ENCODE peak calls at places on chromosomes 13 and 19, in six cellular contexts. One of them, this sample, is unnamed.

GRCh38 chr13:46173656-46174055 is 8.3 kb downstream of the LCP1 start:
- DNase-seq in pons: no peak
- DNase-seq in KBM-7: peak
- DNase-seq in Daoy: no peak
- DNase-seq in hippocampal formation: no peak
- DNase-seq in NCI-H1105: no peak
- DNase-seq in this sample: no peak

GRCh38 chr19:39083599-39083982 is 577 bp upstream of the ACP7 start:
- DNase-seq in KBM-7: no peak
- DNase-seq in Daoy: no peak
- DNase-seq in hippocampal formation: no peak
- DNase-seq in NCI-H1105: no peak
- DNase-seq in pons: no peak
- DNase-seq in this sample: no peak

GRCh38 chr19:5687360-5688198 is 2.5 kb upstream of the RPL36 start:
- DNase-seq in KBM-7: no peak
- DNase-seq in hippocampal formation: no peak
- DNase-seq in NCI-H1105: no peak
- DNase-seq in pons: no peak
- DNase-seq in Daoy: no peak
- DNase-seq in this sample: no peak

GRCh38 chr19:17757125-17757524 is 5.8 kb downstream of the FCHO1 start:
- DNase-seq in pons: peak
- DNase-seq in Daoy: peak
- DNase-seq in NCI-H1105: peak
- DNase-seq in hippocampal formation: peak
- DNase-seq in KBM-7: no peak
- DNase-seq in this sample: peak

GRCh38 chr13:24180743-24181384 is 20.3 kb downstream of the SPATA13 start:
- DNase-seq in hippocampal formation: no peak
- DNase-seq in KBM-7: no peak
- DNase-seq in Daoy: no peak
- DNase-seq in NCI-H1105: no peak
- DNase-seq in pons: no peak
- DNase-seq in this sample: no peak

GRCh38 chr13:28049880-28050871 is 50.2 kb downstream of the FLT3 start:
- DNase-seq in Daoy: no peak
- DNase-seq in hippocampal formation: no peak
- DNase-seq in NCI-H1105: no peak
- DNase-seq in KBM-7: no peak
- DNase-seq in pons: no peak
- DNase-seq in this sample: no peak

GRCh38 chr13:94224670-94225069 is 254.8 kb downstream of the DCT start:
- DNase-seq in KBM-7: no peak
- DNase-seq in Daoy: no peak
- DNase-seq in NCI-H1105: no peak
- DNase-seq in hippocampal formation: no peak
- DNase-seq in pons: no peak
- DNase-seq in this sample: no peak

GRCh38 chr13:40581277-40581579 is 85.2 kb downstream of the FOXO1 start:
- DNase-seq in pons: no peak
- DNase-seq in NCI-H1105: no peak
- DNase-seq in KBM-7: no peak
- DNase-seq in Daoy: no peak
- DNase-seq in hippocampal formation: no peak
- DNase-seq in this sample: no peak

GRCh38 chr19:55229789-55230182 is 1.2 kb upstream of the TMEM86B start:
- DNase-seq in Daoy: no peak
- DNase-seq in NCI-H1105: no peak
- DNase-seq in hippocampal formation: no peak
- DNase-seq in KBM-7: no peak
- DNase-seq in pons: no peak
- DNase-seq in this sample: no peak

GRCh38 chr19:58117841-58118575 is 20.0 kb upstream of the ZSCAN18 start:
- DNase-seq in NCI-H1105: no peak
- DNase-seq in pons: no peak
- DNase-seq in Daoy: no peak
- DNase-seq in KBM-7: no peak
- DNase-seq in hippocampal formation: no peak
- DNase-seq in this sample: no peak

GRCh38 chr13:78102121-78102677 is 183.6 kb upstream of the EDNRB start:
- DNase-seq in Daoy: no peak
- DNase-seq in KBM-7: peak
- DNase-seq in NCI-H1105: no peak
- DNase-seq in hippocampal formation: no peak
- DNase-seq in pons: peak
- DNase-seq in this sample: no peak

GRCh38 chr13:113928701-113929627 is 44.9 kb downstream of the C13orf46 start:
- DNase-seq in hippocampal formation: peak
- DNase-seq in pons: peak
- DNase-seq in KBM-7: no peak
- DNase-seq in NCI-H1105: no peak
- DNase-seq in Daoy: peak
- DNase-seq in this sample: peak

GRCh38 chr13:58852076-58852475 is 1220.5 kb downstream of the PCDH17 start:
- DNase-seq in pons: no peak
- DNase-seq in hippocampal formation: no peak
- DNase-seq in NCI-H1105: no peak
- DNase-seq in KBM-7: no peak
- DNase-seq in Daoy: no peak
- DNase-seq in this sample: no peak

GRCh38 chr19:44890366-44891015 is 563 bp upstream of the TOMM40 start:
- DNase-seq in NCI-H1105: peak
- DNase-seq in hippocampal formation: peak
- DNase-seq in pons: peak
- DNase-seq in Daoy: peak
- DNase-seq in KBM-7: peak
- DNase-seq in this sample: peak

GRCh38 chr13:57784633-57785032 is 153.1 kb downstream of the PCDH17 start:
- DNase-seq in hippocampal formation: no peak
- DNase-seq in NCI-H1105: no peak
- DNase-seq in Daoy: no peak
- DNase-seq in pons: no peak
- DNase-seq in KBM-7: peak
- DNase-seq in this sample: no peak

GRCh38 chr13:80399340-80400163 is 58.6 kb upstream of the SPRY2 start:
- DNase-seq in NCI-H1105: no peak
- DNase-seq in hippocampal formation: no peak
- DNase-seq in Daoy: peak
- DNase-seq in KBM-7: peak
- DNase-seq in pons: peak
- DNase-seq in this sample: no peak

GRCh38 chr19:47002106-47002766 is 17.4 kb upstream of the NPAS1 start:
- DNase-seq in pons: no peak
- DNase-seq in Daoy: no peak
- DNase-seq in NCI-H1105: no peak
- DNase-seq in hippocampal formation: no peak
- DNase-seq in KBM-7: no peak
- DNase-seq in this sample: no peak

GRCh38 chr19:49463960-49464740 is 9.9 kb upstream of the FLT3LG start:
- DNase-seq in KBM-7: no peak
- DNase-seq in hippocampal formation: no peak
- DNase-seq in Daoy: no peak
- DNase-seq in pons: no peak
- DNase-seq in NCI-H1105: no peak
- DNase-seq in this sample: no peak

GRCh38 chr13:24671367-24672117 is 8.7 kb upstream of the ATP12A start:
- DNase-seq in pons: peak
- DNase-seq in hippocampal formation: peak
- DNase-seq in KBM-7: peak
- DNase-seq in NCI-H1105: no peak
- DNase-seq in Daoy: peak
- DNase-seq in this sample: no peak

GRCh38 chr13:43319617-43320444 is 296.4 kb downstream of the DNAJC15 start:
- DNase-seq in Daoy: no peak
- DNase-seq in hippocampal formation: no peak
- DNase-seq in pons: no peak
- DNase-seq in NCI-H1105: no peak
- DNase-seq in KBM-7: no peak
- DNase-seq in this sample: no peak

GRCh38 chr13:75458696-75459422 is 23.1 kb downstream of the TBC1D4 start:
- DNase-seq in KBM-7: no peak
- DNase-seq in Daoy: no peak
- DNase-seq in pons: no peak
- DNase-seq in NCI-H1105: peak
- DNase-seq in hippocampal formation: no peak
- DNase-seq in this sample: no peak

GRCh38 chr19:10439588-10439987 is 19.2 kb downstream of the PDE4A start:
- DNase-seq in NCI-H1105: no peak
- DNase-seq in hippocampal formation: no peak
- DNase-seq in pons: no peak
- DNase-seq in KBM-7: no peak
- DNase-seq in Daoy: no peak
- DNase-seq in this sample: no peak

GRCh38 chr19:40458597-40458974 is 7.0 kb downstream of the BLVRB start:
- DNase-seq in pons: no peak
- DNase-seq in NCI-H1105: no peak
- DNase-seq in hippocampal formation: no peak
- DNase-seq in Daoy: no peak
- DNase-seq in KBM-7: no peak
- DNase-seq in this sample: no peak

GRCh38 chr13:40452741-40453665 is 213.4 kb downstream of the FOXO1 start:
- DNase-seq in pons: no peak
- DNase-seq in hippocampal formation: no peak
- DNase-seq in NCI-H1105: no peak
- DNase-seq in KBM-7: no peak
- DNase-seq in Daoy: peak
- DNase-seq in this sample: no peak

GRCh38 chr19:39470724-39471339 is 9.8 kb upstream of the TIMM50 start:
- DNase-seq in pons: no peak
- DNase-seq in Daoy: no peak
- DNase-seq in NCI-H1105: no peak
- DNase-seq in hippocampal formation: no peak
- DNase-seq in KBM-7: no peak
- DNase-seq in this sample: no peak

GRCh38 chr13:94329754-94330551 is 149.5 kb downstream of the DCT start:
- DNase-seq in Daoy: peak
- DNase-seq in pons: no peak
- DNase-seq in KBM-7: no peak
- DNase-seq in NCI-H1105: no peak
- DNase-seq in hippocampal formation: no peak
- DNase-seq in this sample: no peak

GRCh38 chr19:8935460-8935859 is 74.7 kb downstream of the MUC16 start:
- DNase-seq in Daoy: no peak
- DNase-seq in NCI-H1105: no peak
- DNase-seq in hippocampal formation: no peak
- DNase-seq in pons: no peak
- DNase-seq in KBM-7: no peak
- DNase-seq in this sample: no peak

GRCh38 chr19:36547001-36547732 is 19.1 kb upstream of the ZNF260 start:
- DNase-seq in pons: no peak
- DNase-seq in hippocampal formation: no peak
- DNase-seq in KBM-7: peak
- DNase-seq in NCI-H1105: no peak
- DNase-seq in Daoy: no peak
- DNase-seq in this sample: no peak

GRCh38 chr19:18313398-18313797 is 9.5 kb downstream of the LSM4 start:
- DNase-seq in pons: no peak
- DNase-seq in KBM-7: no peak
- DNase-seq in Daoy: no peak
- DNase-seq in hippocampal formation: no peak
- DNase-seq in NCI-H1105: no peak
- DNase-seq in this sample: no peak

GRCh38 chr19:10424011-10424637 is 3.8 kb downstream of the PDE4A start:
- DNase-seq in KBM-7: peak
- DNase-seq in NCI-H1105: peak
- DNase-seq in hippocampal formation: peak
- DNase-seq in pons: no peak
- DNase-seq in Daoy: peak
- DNase-seq in this sample: peak

GRCh38 chr13:59531571-59532091 is 632.1 kb downstream of the DIAPH3 start:
- DNase-seq in NCI-H1105: peak
- DNase-seq in hippocampal formation: peak
- DNase-seq in pons: peak
- DNase-seq in Daoy: peak
- DNase-seq in KBM-7: peak
- DNase-seq in this sample: peak

GRCh38 chr13:30463820-30464495 is 1.8 kb downstream of the HMGB1 start:
- DNase-seq in KBM-7: peak
- DNase-seq in NCI-H1105: no peak
- DNase-seq in Daoy: peak
- DNase-seq in hippocampal formation: peak
- DNase-seq in pons: peak
- DNase-seq in this sample: peak

GRCh38 chr19:30310806-30311121 is 61.4 kb upstream of the ZNF536 start:
- DNase-seq in KBM-7: no peak
- DNase-seq in pons: no peak
- DNase-seq in NCI-H1105: no peak
- DNase-seq in hippocampal formation: no peak
- DNase-seq in Daoy: no peak
- DNase-seq in this sample: no peak

GRCh38 chr13:106586764-106587163 is 18.8 kb upstream of the ARGLU1 start:
- DNase-seq in NCI-H1105: no peak
- DNase-seq in hippocampal formation: no peak
- DNase-seq in Daoy: no peak
- DNase-seq in pons: no peak
- DNase-seq in KBM-7: no peak
- DNase-seq in this sample: no peak

GRCh38 chr19:29668746-29669609 is 3.7 kb downstream of the PLEKHF1 start:
- DNase-seq in Daoy: no peak
- DNase-seq in hippocampal formation: no peak
- DNase-seq in pons: no peak
- DNase-seq in KBM-7: no peak
- DNase-seq in NCI-H1105: no peak
- DNase-seq in this sample: no peak

GRCh38 chr13:26020536-26021290 is 31.1 kb downstream of the SHISA2 start:
- DNase-seq in NCI-H1105: no peak
- DNase-seq in KBM-7: no peak
- DNase-seq in hippocampal formation: no peak
- DNase-seq in Daoy: no peak
- DNase-seq in pons: no peak
- DNase-seq in this sample: no peak